ENCODE peak calls at places on chromosome 16, in five cellular contexts. One of them, this sample, is unnamed.
A peak's percentile ranks its signal among the peaks of the same experiment; 100 is the strongest.

GRCh38 chr16:53078247-53078646 is 23.5 kb downstream of the CHD9 start:
- DNase-seq in left ventricle myocardium inferior: no peak
- DNase-seq in CD8-positive, alpha-beta T cell: no peak
- DNase-seq in heart left ventricle: no peak
- DNase-seq in astrocyte: no peak
- DNase-seq in this sample: no peak

GRCh38 chr16:15811778-15812750 is 44.8 kb downstream of the MYH11 start:
- DNase-seq in left ventricle myocardium inferior: no peak
- DNase-seq in CD8-positive, alpha-beta T cell: no peak
- DNase-seq in heart left ventricle: no peak
- DNase-seq in astrocyte: peak; percentile 93
- DNase-seq in this sample: peak; percentile 77

GRCh38 chr16:15876503-15876902 is 11.9 kb downstream of the CEP20 start:
- DNase-seq in left ventricle myocardium inferior: no peak
- DNase-seq in CD8-positive, alpha-beta T cell: no peak
- DNase-seq in heart left ventricle: no peak
- DNase-seq in astrocyte: no peak
- DNase-seq in this sample: no peak

GRCh38 chr16:14146445-14146844 is 75.3 kb downstream of the MRTFB start:
- DNase-seq in left ventricle myocardium inferior: no peak
- DNase-seq in CD8-positive, alpha-beta T cell: no peak
- DNase-seq in heart left ventricle: no peak
- DNase-seq in astrocyte: no peak
- DNase-seq in this sample: no peak

GRCh38 chr16:22161999-22162657 is at the start of gene SDR42E2:
- DNase-seq in left ventricle myocardium inferior: no peak
- DNase-seq in CD8-positive, alpha-beta T cell: peak; percentile 65
- DNase-seq in heart left ventricle: no peak
- DNase-seq in astrocyte: no peak
- DNase-seq in this sample: no peak

GRCh38 chr16:8855051-8855786 is 13.6 kb downstream of the CARHSP1 start:
- DNase-seq in left ventricle myocardium inferior: no peak
- DNase-seq in CD8-positive, alpha-beta T cell: no peak
- DNase-seq in heart left ventricle: no peak
- DNase-seq in astrocyte: no peak
- DNase-seq in this sample: no peak

GRCh38 chr16:11794991-11795886 is 1.8 kb downstream of the ZC3H7A start:
- DNase-seq in left ventricle myocardium inferior: no peak
- DNase-seq in CD8-positive, alpha-beta T cell: no peak
- DNase-seq in heart left ventricle: peak; percentile 44
- DNase-seq in astrocyte: no peak
- DNase-seq in this sample: no peak

GRCh38 chr16:72832640-72833039 is 215.3 kb downstream of the ZFHX3 start:
- DNase-seq in left ventricle myocardium inferior: peak; percentile 83
- DNase-seq in CD8-positive, alpha-beta T cell: peak; percentile 73
- DNase-seq in heart left ventricle: peak; percentile 92
- DNase-seq in astrocyte: peak; percentile 24
- DNase-seq in this sample: no peak

GRCh38 chr16:8863594-8864424 is 5.0 kb downstream of the CARHSP1 start:
- DNase-seq in left ventricle myocardium inferior: peak; percentile 45
- DNase-seq in CD8-positive, alpha-beta T cell: no peak
- DNase-seq in heart left ventricle: no peak
- DNase-seq in astrocyte: no peak
- DNase-seq in this sample: no peak

GRCh38 chr16:78697426-78697825 is 598.0 kb downstream of the WWOX start:
- DNase-seq in left ventricle myocardium inferior: no peak
- DNase-seq in CD8-positive, alpha-beta T cell: no peak
- DNase-seq in heart left ventricle: no peak
- DNase-seq in astrocyte: no peak
- DNase-seq in this sample: no peak

GRCh38 chr16:17469011-17469741 is 1.6 kb downstream of the XYLT1 start:
- DNase-seq in left ventricle myocardium inferior: no peak
- DNase-seq in CD8-positive, alpha-beta T cell: no peak
- DNase-seq in heart left ventricle: no peak
- DNase-seq in astrocyte: peak; percentile 72
- DNase-seq in this sample: peak; percentile 30

GRCh38 chr16:66961065-66961744 is at the start of gene CES3:
- DNase-seq in left ventricle myocardium inferior: peak; percentile 40
- DNase-seq in CD8-positive, alpha-beta T cell: peak; percentile 59
- DNase-seq in heart left ventricle: no peak
- DNase-seq in astrocyte: peak; percentile 24
- DNase-seq in this sample: peak; percentile 20

GRCh38 chr16:4175849-4176248 is 59.6 kb upstream of the ADCY9 start:
- DNase-seq in left ventricle myocardium inferior: no peak
- DNase-seq in CD8-positive, alpha-beta T cell: no peak
- DNase-seq in heart left ventricle: no peak
- DNase-seq in astrocyte: peak; percentile 26
- DNase-seq in this sample: no peak

GRCh38 chr16:50884066-50884860 is 142.4 kb downstream of the CYLD start:
- DNase-seq in left ventricle myocardium inferior: no peak
- DNase-seq in CD8-positive, alpha-beta T cell: no peak
- DNase-seq in heart left ventricle: no peak
- DNase-seq in astrocyte: no peak
- DNase-seq in this sample: no peak

GRCh38 chr16:81826523-81826922 is 47.4 kb downstream of the PLCG2 start:
- DNase-seq in left ventricle myocardium inferior: no peak
- DNase-seq in CD8-positive, alpha-beta T cell: no peak
- DNase-seq in heart left ventricle: no peak
- DNase-seq in astrocyte: no peak
- DNase-seq in this sample: no peak

GRCh38 chr16:8565498-8565897 is 24.8 kb downstream of the TMEM114 start:
- DNase-seq in left ventricle myocardium inferior: no peak
- DNase-seq in CD8-positive, alpha-beta T cell: no peak
- DNase-seq in heart left ventricle: no peak
- DNase-seq in astrocyte: no peak
- DNase-seq in this sample: no peak

GRCh38 chr16:29912087-29912486 is 11.8 kb downstream of the ASPHD1 start:
- DNase-seq in left ventricle myocardium inferior: no peak
- DNase-seq in CD8-positive, alpha-beta T cell: no peak
- DNase-seq in heart left ventricle: no peak
- DNase-seq in astrocyte: no peak
- DNase-seq in this sample: no peak

GRCh38 chr16:15518412-15519351 is 84.3 kb downstream of the BMERB1 start:
- DNase-seq in left ventricle myocardium inferior: peak; percentile 46
- DNase-seq in CD8-positive, alpha-beta T cell: no peak
- DNase-seq in heart left ventricle: no peak
- DNase-seq in astrocyte: peak; percentile 90
- DNase-seq in this sample: peak; percentile 27

GRCh38 chr16:25007284-25007984 is 7.7 kb downstream of the ARHGAP17 start:
- DNase-seq in left ventricle myocardium inferior: no peak
- DNase-seq in CD8-positive, alpha-beta T cell: no peak
- DNase-seq in heart left ventricle: no peak
- DNase-seq in astrocyte: peak; percentile 92
- DNase-seq in this sample: no peak

GRCh38 chr16:67169642-67170167 is 633 bp upstream of the NOL3 start:
- DNase-seq in left ventricle myocardium inferior: no peak
- DNase-seq in CD8-positive, alpha-beta T cell: no peak
- DNase-seq in heart left ventricle: no peak
- DNase-seq in astrocyte: no peak
- DNase-seq in this sample: no peak

GRCh38 chr16:72794319-72794718 is 253.6 kb downstream of the ZFHX3 start:
- DNase-seq in left ventricle myocardium inferior: no peak
- DNase-seq in CD8-positive, alpha-beta T cell: no peak
- DNase-seq in heart left ventricle: no peak
- DNase-seq in astrocyte: no peak
- DNase-seq in this sample: no peak

GRCh38 chr16:10123141-10123540 is 59.1 kb downstream of the GRIN2A start:
- DNase-seq in left ventricle myocardium inferior: no peak
- DNase-seq in CD8-positive, alpha-beta T cell: no peak
- DNase-seq in heart left ventricle: no peak
- DNase-seq in astrocyte: peak; percentile 45
- DNase-seq in this sample: no peak

GRCh38 chr16:49097964-49098363 is 183.7 kb downstream of the CBLN1 start:
- DNase-seq in left ventricle myocardium inferior: no peak
- DNase-seq in CD8-positive, alpha-beta T cell: no peak
- DNase-seq in heart left ventricle: no peak
- DNase-seq in astrocyte: no peak
- DNase-seq in this sample: no peak

GRCh38 chr16:83561876-83562275 is 245.9 kb upstream of the HSBP1 start:
- DNase-seq in left ventricle myocardium inferior: no peak
- DNase-seq in CD8-positive, alpha-beta T cell: no peak
- DNase-seq in heart left ventricle: no peak
- DNase-seq in astrocyte: peak; percentile 33
- DNase-seq in this sample: no peak

GRCh38 chr16:65773319-65773874 is 593.1 kb upstream of the CDH5 start:
- DNase-seq in left ventricle myocardium inferior: no peak
- DNase-seq in CD8-positive, alpha-beta T cell: no peak
- DNase-seq in heart left ventricle: no peak
- DNase-seq in astrocyte: no peak
- DNase-seq in this sample: no peak

GRCh38 chr16:68644303-68644702 is 807 bp upstream of the CDH3 start:
- DNase-seq in left ventricle myocardium inferior: no peak
- DNase-seq in CD8-positive, alpha-beta T cell: no peak
- DNase-seq in heart left ventricle: no peak
- DNase-seq in astrocyte: no peak
- DNase-seq in this sample: no peak

GRCh38 chr16:14545346-14545884 is 84.6 kb downstream of the PARN start:
- DNase-seq in left ventricle myocardium inferior: no peak
- DNase-seq in CD8-positive, alpha-beta T cell: no peak
- DNase-seq in heart left ventricle: no peak
- DNase-seq in astrocyte: peak; percentile 51
- DNase-seq in this sample: no peak

GRCh38 chr16:51982715-51983680 is 563.9 kb downstream of the TOX3 start:
- DNase-seq in left ventricle myocardium inferior: no peak
- DNase-seq in CD8-positive, alpha-beta T cell: no peak
- DNase-seq in heart left ventricle: no peak
- DNase-seq in astrocyte: peak; percentile 38
- DNase-seq in this sample: peak; percentile 47

DNA sequence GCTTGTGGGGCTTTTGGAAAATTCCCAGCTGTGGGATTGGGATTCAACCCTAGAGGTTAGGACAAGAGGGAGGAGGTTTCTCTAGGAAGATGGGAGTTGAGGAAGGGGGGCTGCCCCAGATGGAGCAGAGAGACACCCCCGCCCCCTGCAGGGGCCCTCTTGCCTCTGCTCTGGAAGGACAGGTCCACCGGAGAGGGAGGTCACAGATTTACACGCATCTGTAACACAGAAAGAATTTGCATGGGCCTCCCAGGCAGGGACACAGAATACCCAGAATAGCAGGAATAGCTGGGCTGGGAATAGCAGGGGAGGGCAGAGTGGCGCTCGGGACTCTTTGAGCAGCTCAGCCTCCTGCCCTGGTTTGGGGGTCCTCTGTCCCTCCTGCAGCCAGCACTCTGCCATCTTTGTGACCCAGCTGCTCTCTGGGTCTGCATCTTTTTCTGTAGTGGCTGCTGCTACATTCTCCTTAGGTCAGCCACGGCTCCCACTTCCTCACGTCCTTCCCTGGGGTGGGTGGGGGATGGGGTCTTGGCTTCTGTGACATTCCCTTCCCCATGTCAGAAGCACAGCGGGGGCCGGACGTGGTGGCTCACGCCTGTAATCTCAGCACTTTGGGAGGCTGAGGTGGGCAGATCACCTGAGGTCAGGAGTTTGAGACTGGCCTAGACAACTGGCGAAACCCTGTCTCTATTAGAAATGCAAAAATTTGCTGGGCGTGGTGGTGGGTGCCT is 33.9 kb upstream of the PLLP start:
- DNase-seq in left ventricle myocardium inferior: no peak
- DNase-seq in CD8-positive, alpha-beta T cell: no peak
- DNase-seq in heart left ventricle: peak; percentile 18
- DNase-seq in astrocyte: no peak
- DNase-seq in this sample: no peak
- TF ChIP-seq CTCF in left ventricle myocardium inferior: no peak
- TF ChIP-seq CTCF in CD8-positive, alpha-beta T cell: no peak
- TF ChIP-seq CTCF in heart left ventricle: no peak
- TF ChIP-seq CTCF in astrocyte: no peak
- TF ChIP-seq CTCF in this sample: no peak

GRCh38 chr16:88962478-88963152 is 14.4 kb downstream of the CBFA2T3 start:
- DNase-seq in left ventricle myocardium inferior: no peak
- DNase-seq in CD8-positive, alpha-beta T cell: no peak
- DNase-seq in heart left ventricle: peak; percentile 48
- DNase-seq in astrocyte: no peak
- DNase-seq in this sample: no peak
- H3K27me3 ChIP-seq in left ventricle myocardium inferior: peaks cover 72% of the 10 kb centered on the region
- H3K27me3 ChIP-seq in CD8-positive, alpha-beta T cell: peaks cover 4% of the 10 kb centered on the region
- H3K27me3 ChIP-seq in heart left ventricle: peaks cover 9% of the 10 kb centered on the region
- H3K27me3 ChIP-seq in astrocyte: peaks cover 9% of the 10 kb centered on the region
- H3K27me3 ChIP-seq in this sample: peaks cover 18% of the 10 kb centered on the region

DNA sequence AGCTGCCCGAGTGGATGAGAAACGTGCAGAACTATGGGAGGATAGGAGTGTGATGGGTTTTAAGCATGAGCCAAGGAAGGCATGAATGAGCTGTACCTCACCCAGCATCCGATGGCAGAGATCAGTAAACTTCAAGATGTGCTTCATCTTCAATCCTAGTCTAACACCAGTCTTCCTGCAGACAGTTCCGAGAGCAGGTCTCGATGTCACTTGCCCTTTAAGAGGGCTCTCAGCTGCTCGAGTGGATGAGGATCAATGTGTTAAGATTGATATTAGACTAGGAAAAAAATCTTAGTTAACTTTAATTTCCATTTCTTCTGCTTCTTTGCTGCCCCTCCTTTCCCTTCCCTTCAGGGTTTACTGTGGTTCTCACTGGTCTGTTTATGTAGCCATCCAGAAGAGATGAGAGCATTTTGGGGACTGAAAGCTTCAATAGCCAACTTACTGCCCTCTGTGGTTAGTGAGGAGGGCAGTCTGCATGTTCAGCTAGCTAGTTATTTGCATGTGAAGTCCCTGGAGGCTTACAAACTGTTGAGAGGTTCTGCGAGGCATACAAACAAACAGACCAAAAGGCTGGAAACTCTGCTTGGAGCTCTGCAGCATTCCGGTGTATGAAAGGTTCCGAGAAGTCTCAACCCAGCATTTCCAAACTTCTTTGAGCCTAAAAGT is 15.3 kb downstream of the KLHL36 start:
- DNase-seq in left ventricle myocardium inferior: no peak
- DNase-seq in CD8-positive, alpha-beta T cell: no peak
- DNase-seq in heart left ventricle: no peak
- DNase-seq in astrocyte: no peak
- DNase-seq in this sample: no peak
- H3K27ac ChIP-seq in left ventricle myocardium inferior: no peak overlapping the region
- H3K27ac ChIP-seq in CD8-positive, alpha-beta T cell: no peak overlapping the region
- H3K27ac ChIP-seq in heart left ventricle: no peak overlapping the region
- H3K27ac ChIP-seq in astrocyte: no peak overlapping the region
- H3K27ac ChIP-seq in this sample: no peak overlapping the region

DNA sequence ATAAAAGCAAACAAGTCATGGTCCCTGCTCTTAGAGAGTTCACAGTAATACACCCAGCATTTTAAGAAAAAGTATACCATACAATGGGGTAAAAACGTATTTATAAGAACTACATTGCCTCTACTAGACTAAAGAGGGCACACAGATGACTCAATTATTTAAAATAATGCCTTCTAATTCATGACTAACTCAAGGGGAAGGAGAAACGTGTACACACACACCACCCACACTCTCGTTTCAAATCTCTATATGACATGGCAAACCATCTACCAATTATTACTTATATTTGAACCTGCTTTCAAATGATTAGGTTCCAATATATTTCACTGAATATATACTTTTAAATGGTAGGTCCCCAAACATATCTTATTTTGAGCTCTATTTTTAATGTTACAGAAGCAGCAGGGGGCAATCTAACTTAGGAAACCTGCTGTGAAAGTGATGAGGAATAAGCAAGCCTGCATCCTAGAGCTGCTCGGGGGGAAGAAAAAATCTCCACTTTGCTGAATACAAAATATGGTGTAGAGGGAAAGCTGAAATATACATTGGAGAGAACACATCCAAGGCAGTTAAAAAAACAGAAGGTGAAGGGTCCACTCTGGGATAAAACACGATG is 232.4 kb upstream of the PSMD7 start:
- DNase-seq in left ventricle myocardium inferior: no peak
- DNase-seq in CD8-positive, alpha-beta T cell: no peak
- DNase-seq in heart left ventricle: no peak
- DNase-seq in astrocyte: no peak
- DNase-seq in this sample: no peak
- TF ChIP-seq CTCF in left ventricle myocardium inferior: peak; percentile 8
- TF ChIP-seq CTCF in CD8-positive, alpha-beta T cell: no peak
- TF ChIP-seq CTCF in heart left ventricle: peak; percentile 29
- TF ChIP-seq CTCF in astrocyte: no peak
- TF ChIP-seq CTCF in this sample: peak; percentile 34